ENCODE peak calls at places on chromosomes 7 and 10, in four cellular contexts. One of them, this sample, is unnamed.

GRCh38 chr7:18555120-18555519 is 59.6 kb downstream of the HDAC9 start:
- DNase-seq in fibroblast of the aortic adventitia: peak
- DNase-seq in neural crest cell: no peak
- DNase-seq in fibroblast of mammary gland: no peak
- DNase-seq in this sample: peak

GRCh38 chr10:78602201-78602917 is 466.4 kb upstream of the ZMIZ1 start:
- DNase-seq in neural crest cell: no peak
- DNase-seq in fibroblast of the aortic adventitia: no peak
- DNase-seq in fibroblast of mammary gland: no peak
- DNase-seq in this sample: no peak

GRCh38 chr10:110456046-110456445 is 41.7 kb upstream of the DUSP5 start:
- DNase-seq in fibroblast of mammary gland: no peak
- DNase-seq in neural crest cell: no peak
- DNase-seq in fibroblast of the aortic adventitia: no peak
- DNase-seq in this sample: no peak

GRCh38 chr10:69636626-69637550 is 6.8 kb downstream of the FAM241B start:
- DNase-seq in neural crest cell: no peak
- DNase-seq in fibroblast of mammary gland: no peak
- DNase-seq in fibroblast of the aortic adventitia: no peak
- DNase-seq in this sample: peak

GRCh38 chr7:85764034-85764433 is 577.2 kb upstream of the SEMA3D start:
- DNase-seq in fibroblast of mammary gland: no peak
- DNase-seq in fibroblast of the aortic adventitia: no peak
- DNase-seq in neural crest cell: no peak
- DNase-seq in this sample: no peak

GRCh38 chr7:42237891-42238531 is 1.0 kb upstream of the GLI3 start:
- DNase-seq in neural crest cell: peak
- DNase-seq in fibroblast of mammary gland: peak
- DNase-seq in fibroblast of the aortic adventitia: peak
- DNase-seq in this sample: peak

GRCh38 chr7:150751702-150752101 is 14.5 kb downstream of the GIMAP5 start:
- DNase-seq in fibroblast of the aortic adventitia: no peak
- DNase-seq in neural crest cell: no peak
- DNase-seq in fibroblast of mammary gland: no peak
- DNase-seq in this sample: no peak

GRCh38 chr7:26705567-26705966 is 158.8 kb downstream of the SKAP2 start:
- DNase-seq in neural crest cell: no peak
- DNase-seq in fibroblast of the aortic adventitia: peak
- DNase-seq in fibroblast of mammary gland: peak
- DNase-seq in this sample: peak

GRCh38 chr10:132533571-132534260 is 3.9 kb upstream of the INPP5A start:
- DNase-seq in neural crest cell: no peak
- DNase-seq in fibroblast of the aortic adventitia: no peak
- DNase-seq in fibroblast of mammary gland: no peak
- DNase-seq in this sample: no peak

GRCh38 chr10:93030409-93030808 is 30.2 kb upstream of the CYP26C1 start:
- DNase-seq in fibroblast of the aortic adventitia: peak
- DNase-seq in neural crest cell: no peak
- DNase-seq in fibroblast of mammary gland: peak
- DNase-seq in this sample: peak

GRCh38 chr10:120732643-120733313 is 118.4 kb upstream of the WDR11 start:
- DNase-seq in neural crest cell: no peak
- DNase-seq in fibroblast of mammary gland: no peak
- DNase-seq in fibroblast of the aortic adventitia: no peak
- DNase-seq in this sample: no peak

GRCh38 chr7:157876469-157877285 is 539.9 kb downstream of the DNAJB6 start:
- DNase-seq in neural crest cell: no peak
- DNase-seq in fibroblast of mammary gland: no peak
- DNase-seq in fibroblast of the aortic adventitia: no peak
- DNase-seq in this sample: no peak

GRCh38 chr7:55561756-55562155 is 10.5 kb downstream of the VOPP1 start:
- DNase-seq in neural crest cell: no peak
- DNase-seq in fibroblast of mammary gland: no peak
- DNase-seq in fibroblast of the aortic adventitia: no peak
- DNase-seq in this sample: no peak

GRCh38 chr7:122628651-122629411 is 70.1 kb downstream of the RNF133 start:
- DNase-seq in neural crest cell: no peak
- DNase-seq in fibroblast of the aortic adventitia: peak
- DNase-seq in fibroblast of mammary gland: peak
- DNase-seq in this sample: no peak

GRCh38 chr7:50069613-50070012 is 23.4 kb downstream of the ZPBP start:
- DNase-seq in fibroblast of the aortic adventitia: peak
- DNase-seq in neural crest cell: no peak
- DNase-seq in fibroblast of mammary gland: no peak
- DNase-seq in this sample: no peak

GRCh38 chr7:2168612-2169312 is 64.0 kb downstream of the MAD1L1 start:
- DNase-seq in fibroblast of mammary gland: no peak
- DNase-seq in fibroblast of the aortic adventitia: no peak
- DNase-seq in neural crest cell: no peak
- DNase-seq in this sample: no peak

GRCh38 chr10:110527731-110528171 is 30.0 kb downstream of the DUSP5 start:
- DNase-seq in neural crest cell: no peak
- DNase-seq in fibroblast of mammary gland: peak
- DNase-seq in fibroblast of the aortic adventitia: peak
- DNase-seq in this sample: no peak

GRCh38 chr7:27130540-27131389 is at the start of gene HOXA4:
- DNase-seq in fibroblast of the aortic adventitia: peak
- DNase-seq in neural crest cell: peak
- DNase-seq in fibroblast of mammary gland: peak
- DNase-seq in this sample: peak

GRCh38 chr10:34985823-34986222 is 104.3 kb downstream of the CUL2 start:
- DNase-seq in fibroblast of mammary gland: peak
- DNase-seq in fibroblast of the aortic adventitia: peak
- DNase-seq in neural crest cell: no peak
- DNase-seq in this sample: no peak

GRCh38 chr10:98361131-98361633 is 53.8 kb downstream of the PYROXD2 start:
- DNase-seq in neural crest cell: peak
- DNase-seq in fibroblast of the aortic adventitia: peak
- DNase-seq in fibroblast of mammary gland: peak
- DNase-seq in this sample: peak

GRCh38 chr7:30396379-30396778 is 82.2 kb downstream of the NOD1 start:
- DNase-seq in neural crest cell: no peak
- DNase-seq in fibroblast of mammary gland: peak
- DNase-seq in fibroblast of the aortic adventitia: peak
- DNase-seq in this sample: no peak

GRCh38 chr7:84055904-84056615 is 138.5 kb downstream of the SEMA3A start:
- DNase-seq in fibroblast of mammary gland: no peak
- DNase-seq in neural crest cell: no peak
- DNase-seq in fibroblast of the aortic adventitia: peak
- DNase-seq in this sample: no peak

GRCh38 chr10:114437456-114438292 is 33.4 kb upstream of the AFAP1L2 start:
- DNase-seq in fibroblast of mammary gland: peak
- DNase-seq in fibroblast of the aortic adventitia: peak
- DNase-seq in neural crest cell: no peak
- DNase-seq in this sample: peak

GRCh38 chr7:74083928-74084721 is 521 bp downstream of the LIMK1 start:
- DNase-seq in fibroblast of mammary gland: peak
- DNase-seq in neural crest cell: peak
- DNase-seq in fibroblast of the aortic adventitia: peak
- DNase-seq in this sample: peak

GRCh38 chr7:131244259-131244852 is 83.3 kb upstream of the MKLN1 start:
- DNase-seq in neural crest cell: no peak
- DNase-seq in fibroblast of the aortic adventitia: peak
- DNase-seq in fibroblast of mammary gland: peak
- DNase-seq in this sample: peak

GRCh38 chr10:79202188-79203013 is 133.6 kb downstream of the ZMIZ1 start:
- DNase-seq in fibroblast of the aortic adventitia: peak
- DNase-seq in fibroblast of mammary gland: no peak
- DNase-seq in neural crest cell: peak
- DNase-seq in this sample: no peak

GRCh38 chr7:41733063-41733398 is 30.1 kb upstream of the INHBA start:
- DNase-seq in fibroblast of the aortic adventitia: peak
- DNase-seq in fibroblast of mammary gland: no peak
- DNase-seq in neural crest cell: no peak
- DNase-seq in this sample: peak

GRCh38 chr10:78973901-78974408 is 94.8 kb upstream of the ZMIZ1 start:
- DNase-seq in neural crest cell: peak
- DNase-seq in fibroblast of mammary gland: peak
- DNase-seq in fibroblast of the aortic adventitia: peak
- DNase-seq in this sample: peak

DNA sequence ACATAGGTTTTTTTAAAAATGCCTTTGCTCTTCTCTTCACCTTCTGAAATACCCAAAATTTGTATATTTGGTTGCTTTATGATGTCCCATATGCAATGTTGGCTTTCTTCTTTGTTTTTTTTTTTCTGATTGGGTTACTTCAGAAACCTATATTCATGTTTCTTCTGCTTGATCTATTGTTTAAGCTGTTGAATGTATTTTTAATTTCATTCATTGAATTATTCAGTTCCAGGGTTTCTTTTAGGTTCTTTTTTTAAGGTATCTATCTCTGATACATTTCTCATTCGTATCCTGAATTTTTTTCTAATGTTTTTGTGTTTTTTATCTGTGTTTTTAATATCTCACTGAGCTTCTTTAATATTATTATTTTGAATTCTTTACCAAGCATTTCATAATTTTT is 221.0 kb upstream of the MTPN start:
- DNase-seq in fibroblast of mammary gland: no peak
- DNase-seq in neural crest cell: no peak
- DNase-seq in fibroblast of the aortic adventitia: no peak
- DNase-seq in this sample: no peak
- TF ChIP-seq CTCF in fibroblast of mammary gland: no peak
- TF ChIP-seq CTCF in neural crest cell: no peak
- TF ChIP-seq CTCF in fibroblast of the aortic adventitia: no peak
- TF ChIP-seq CTCF in this sample: no peak

GRCh38 chr7:76357379-76358052 is 1.3 kb downstream of the YWHAG start:
- DNase-seq in fibroblast of mammary gland: no peak
- DNase-seq in fibroblast of the aortic adventitia: no peak
- DNase-seq in neural crest cell: no peak
- DNase-seq in this sample: no peak

GRCh38 chr7:76358053-76358477 is 726 bp downstream of the YWHAG start:
- DNase-seq in fibroblast of the aortic adventitia: peak
- DNase-seq in neural crest cell: peak
- DNase-seq in fibroblast of mammary gland: no peak
- DNase-seq in this sample: no peak

GRCh38 chr7:76358478-76359110 is at the start of gene YWHAG:
- DNase-seq in fibroblast of mammary gland: peak
- DNase-seq in neural crest cell: peak
- DNase-seq in fibroblast of the aortic adventitia: peak
- DNase-seq in this sample: peak

GRCh38 chr7:76356823-76357222 is 2.0 kb downstream of the YWHAG start:
- DNase-seq in neural crest cell: no peak
- DNase-seq in fibroblast of the aortic adventitia: peak
- DNase-seq in fibroblast of mammary gland: peak
- DNase-seq in this sample: peak

DNA sequence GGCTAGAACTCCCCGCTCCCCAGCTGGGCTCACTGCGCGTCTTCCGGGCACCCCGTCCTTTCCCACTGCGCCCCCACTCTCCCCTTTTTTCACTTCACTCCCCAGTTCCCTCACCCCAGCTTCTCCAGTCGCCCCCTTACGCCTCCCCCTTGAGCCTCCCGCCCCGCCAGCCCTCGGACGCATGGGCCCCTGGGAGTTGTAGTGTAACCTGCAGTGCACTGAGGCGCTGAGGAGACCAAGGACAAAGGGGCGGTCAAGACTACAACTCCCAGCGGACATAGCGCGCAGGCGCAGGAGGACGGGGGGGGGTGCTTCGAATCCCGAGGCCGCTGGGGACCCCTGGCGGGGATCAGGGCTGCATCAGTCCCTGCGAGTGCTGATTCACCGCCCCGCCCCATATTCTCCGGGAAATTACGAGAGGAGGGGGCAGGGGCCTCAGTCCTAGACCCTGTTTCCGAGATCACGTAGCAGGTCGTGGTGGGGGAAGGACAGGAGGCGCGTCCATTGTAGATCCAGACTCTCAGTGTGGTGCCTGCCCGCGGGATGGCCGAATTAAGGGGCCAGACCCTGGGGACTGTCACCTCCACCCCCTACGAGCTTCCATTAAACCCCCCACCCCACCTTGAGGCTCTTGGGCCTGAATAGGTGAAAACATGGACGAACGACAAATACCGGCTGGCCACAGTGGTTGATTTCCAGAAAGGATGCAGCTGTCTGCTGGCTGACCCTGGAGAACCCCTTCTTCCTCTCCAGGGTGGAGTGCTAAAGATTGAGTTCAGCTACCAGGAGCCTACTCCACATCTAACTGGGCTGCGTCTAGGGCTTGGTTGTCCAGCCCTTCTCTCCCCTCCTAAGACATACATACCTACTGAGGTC is 558 bp upstream of the YWHAG start:
- DNase-seq in fibroblast of the aortic adventitia: peak
- DNase-seq in fibroblast of mammary gland: peak
- DNase-seq in neural crest cell: peak
- DNase-seq in this sample: peak
- TF ChIP-seq CTCF in fibroblast of the aortic adventitia: peak
- TF ChIP-seq CTCF in fibroblast of mammary gland: peak
- TF ChIP-seq CTCF in neural crest cell: peak
- TF ChIP-seq CTCF in this sample: peak

DNA sequence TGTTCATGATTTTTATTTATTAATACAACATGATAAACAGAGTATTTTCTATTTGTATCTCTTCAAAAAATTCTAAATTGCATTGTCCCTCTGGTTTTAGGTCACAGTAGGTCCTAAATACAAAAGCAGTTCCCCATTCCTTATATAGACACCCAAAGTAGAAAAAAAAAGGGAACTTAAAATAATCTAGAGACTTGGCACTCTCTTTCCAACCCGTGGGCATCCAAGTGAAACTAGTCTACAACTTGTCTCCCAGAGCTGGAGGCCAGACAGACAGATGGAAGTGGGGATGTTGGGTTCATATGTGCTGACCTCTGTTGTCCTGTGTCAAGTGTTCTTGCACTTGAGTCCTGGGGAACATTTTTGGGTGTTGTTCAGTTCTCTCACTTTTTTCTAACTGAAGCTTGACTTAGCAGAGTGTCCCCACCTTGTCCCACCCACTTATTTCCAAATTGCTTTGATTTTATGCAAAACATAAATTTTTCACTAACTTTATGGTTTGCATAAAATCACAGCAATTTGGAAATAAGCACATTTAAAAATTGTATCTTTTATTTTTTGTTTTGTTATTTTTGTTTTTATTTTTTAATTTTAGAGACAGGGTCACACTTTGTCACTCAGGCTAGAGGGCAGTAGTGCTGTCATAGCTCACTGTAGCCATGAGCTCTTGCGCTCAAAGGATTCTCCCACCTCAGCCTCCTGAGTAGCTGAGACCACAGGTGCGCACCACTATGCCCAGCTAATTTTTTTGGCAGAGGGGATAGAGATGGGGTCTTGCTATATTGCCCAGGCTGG is 43.0 kb downstream of the APBB1IP start:
- DNase-seq in fibroblast of mammary gland: no peak
- DNase-seq in fibroblast of the aortic adventitia: no peak
- DNase-seq in neural crest cell: no peak
- DNase-seq in this sample: no peak
- TF ChIP-seq CTCF in fibroblast of mammary gland: no peak
- TF ChIP-seq CTCF in fibroblast of the aortic adventitia: no peak
- TF ChIP-seq CTCF in neural crest cell: no peak
- TF ChIP-seq CTCF in this sample: no peak

GRCh38 chr10:75276029-75276872 is 40.5 kb upstream of the COMTD1 start:
- DNase-seq in fibroblast of the aortic adventitia: no peak
- DNase-seq in fibroblast of mammary gland: no peak
- DNase-seq in neural crest cell: no peak
- DNase-seq in this sample: no peak
- TF ChIP-seq CTCF in fibroblast of the aortic adventitia: no peak
- TF ChIP-seq CTCF in fibroblast of mammary gland: no peak
- TF ChIP-seq CTCF in neural crest cell: no peak
- TF ChIP-seq CTCF in this sample: no peak